ENCODE peak calls at places on chromosomes 16 and 17, in eight cellular contexts. One of them, this sample, is unnamed.

GRCh38 chr17:1256699-1257098 is 13.5 kb upstream of the BHLHA9 start:
- DNase-seq in stomach: no peak
- DNase-seq in testis: no peak
- DNase-seq in cardiac muscle cell: no peak
- DNase-seq in K562: no peak
- DNase-seq in fibroblast of lung: no peak
- DNase-seq in fibroblast of villous mesenchyme: no peak
- DNase-seq in ovary: no peak
- DNase-seq in this sample: no peak

GRCh38 chr16:86354641-86355040 is 155.7 kb upstream of the FOXF1 start:
- DNase-seq in stomach: no peak
- DNase-seq in testis: no peak
- DNase-seq in cardiac muscle cell: no peak
- DNase-seq in K562: no peak
- DNase-seq in fibroblast of lung: peak
- DNase-seq in fibroblast of villous mesenchyme: peak
- DNase-seq in ovary: no peak
- DNase-seq in this sample: peak

GRCh38 chr17:57186231-57187019 is 69.9 kb upstream of the MSI2 start:
- DNase-seq in stomach: no peak
- DNase-seq in testis: no peak
- DNase-seq in cardiac muscle cell: no peak
- DNase-seq in K562: no peak
- DNase-seq in fibroblast of lung: no peak
- DNase-seq in fibroblast of villous mesenchyme: no peak
- DNase-seq in ovary: peak
- DNase-seq in this sample: no peak

GRCh38 chr16:86387461-86388440 is 122.6 kb upstream of the FOXF1 start:
- DNase-seq in stomach: no peak
- DNase-seq in testis: no peak
- DNase-seq in cardiac muscle cell: no peak
- DNase-seq in K562: peak
- DNase-seq in fibroblast of lung: peak
- DNase-seq in fibroblast of villous mesenchyme: peak
- DNase-seq in ovary: no peak
- DNase-seq in this sample: peak

GRCh38 chr17:17377071-17377487 is 73.9 kb downstream of the NT5M start:
- DNase-seq in stomach: no peak
- DNase-seq in testis: no peak
- DNase-seq in cardiac muscle cell: no peak
- DNase-seq in K562: no peak
- DNase-seq in fibroblast of lung: no peak
- DNase-seq in fibroblast of villous mesenchyme: no peak
- DNase-seq in ovary: no peak
- DNase-seq in this sample: no peak

GRCh38 chr16:74623214-74623842 is 16.4 kb upstream of the GLG1 start:
- DNase-seq in stomach: peak
- DNase-seq in testis: no peak
- DNase-seq in cardiac muscle cell: peak
- DNase-seq in K562: peak
- DNase-seq in fibroblast of lung: peak
- DNase-seq in fibroblast of villous mesenchyme: peak
- DNase-seq in ovary: no peak
- DNase-seq in this sample: peak

GRCh38 chr16:48381201-48381600 is 4.0 kb downstream of the SIAH1 start:
- DNase-seq in stomach: no peak
- DNase-seq in testis: no peak
- DNase-seq in cardiac muscle cell: no peak
- DNase-seq in K562: no peak
- DNase-seq in fibroblast of lung: peak
- DNase-seq in fibroblast of villous mesenchyme: peak
- DNase-seq in ovary: no peak
- DNase-seq in this sample: peak

GRCh38 chr16:56907401-56907800 is 24.5 kb upstream of the HERPUD1 start:
- DNase-seq in stomach: no peak
- DNase-seq in testis: no peak
- DNase-seq in cardiac muscle cell: no peak
- DNase-seq in K562: no peak
- DNase-seq in fibroblast of lung: no peak
- DNase-seq in fibroblast of villous mesenchyme: no peak
- DNase-seq in ovary: no peak
- DNase-seq in this sample: no peak

GRCh38 chr16:68707341-68708152 is 29.5 kb upstream of the CDH1 start:
- DNase-seq in stomach: peak
- DNase-seq in testis: peak
- DNase-seq in cardiac muscle cell: peak
- DNase-seq in K562: peak
- DNase-seq in fibroblast of lung: peak
- DNase-seq in fibroblast of villous mesenchyme: peak
- DNase-seq in ovary: no peak
- DNase-seq in this sample: peak

GRCh38 chr17:68462381-68463210 is 5.3 kb upstream of the WIPI1 start:
- DNase-seq in stomach: peak
- DNase-seq in testis: peak
- DNase-seq in cardiac muscle cell: peak
- DNase-seq in K562: peak
- DNase-seq in fibroblast of lung: peak
- DNase-seq in fibroblast of villous mesenchyme: peak
- DNase-seq in ovary: peak
- DNase-seq in this sample: peak
- TF ChIP-seq CTCF in stomach: no peak
- TF ChIP-seq CTCF in testis: peak
- TF ChIP-seq CTCF in cardiac muscle cell: peak
- TF ChIP-seq CTCF in K562: peak
- TF ChIP-seq CTCF in fibroblast of lung: peak
- TF ChIP-seq CTCF in fibroblast of villous mesenchyme: peak
- TF ChIP-seq CTCF in ovary: peak
- TF ChIP-seq CTCF in this sample: peak

GRCh38 chr17:7380321-7380720 is 568 bp upstream of the TNK1 start:
- DNase-seq in stomach: peak
- DNase-seq in testis: peak
- DNase-seq in cardiac muscle cell: no peak
- DNase-seq in K562: no peak
- DNase-seq in fibroblast of lung: peak
- DNase-seq in fibroblast of villous mesenchyme: peak
- DNase-seq in ovary: peak
- DNase-seq in this sample: peak
- H3K4me3 ChIP-seq in stomach: peak
- H3K4me3 ChIP-seq in testis: peak
- H3K4me3 ChIP-seq in cardiac muscle cell: no peak
- H3K4me3 ChIP-seq in K562: peak
- H3K4me3 ChIP-seq in fibroblast of lung: no peak
- H3K4me3 ChIP-seq in fibroblast of villous mesenchyme: no peak
- H3K4me3 ChIP-seq in ovary: peak
- H3K4me3 ChIP-seq in this sample: peak

GRCh38 chr16:71461686-71462648 is at the start of gene ZNF23:
- DNase-seq in stomach: peak
- DNase-seq in testis: peak
- DNase-seq in cardiac muscle cell: peak
- DNase-seq in K562: peak
- DNase-seq in fibroblast of lung: peak
- DNase-seq in fibroblast of villous mesenchyme: peak
- DNase-seq in ovary: peak
- DNase-seq in this sample: peak
- TF ChIP-seq CTCF in stomach: no peak
- TF ChIP-seq CTCF in testis: no peak
- TF ChIP-seq CTCF in cardiac muscle cell: no peak
- TF ChIP-seq CTCF in K562: no peak
- TF ChIP-seq CTCF in fibroblast of lung: no peak
- TF ChIP-seq CTCF in fibroblast of villous mesenchyme: peak
- TF ChIP-seq CTCF in ovary: no peak
- TF ChIP-seq CTCF in this sample: no peak

DNA sequence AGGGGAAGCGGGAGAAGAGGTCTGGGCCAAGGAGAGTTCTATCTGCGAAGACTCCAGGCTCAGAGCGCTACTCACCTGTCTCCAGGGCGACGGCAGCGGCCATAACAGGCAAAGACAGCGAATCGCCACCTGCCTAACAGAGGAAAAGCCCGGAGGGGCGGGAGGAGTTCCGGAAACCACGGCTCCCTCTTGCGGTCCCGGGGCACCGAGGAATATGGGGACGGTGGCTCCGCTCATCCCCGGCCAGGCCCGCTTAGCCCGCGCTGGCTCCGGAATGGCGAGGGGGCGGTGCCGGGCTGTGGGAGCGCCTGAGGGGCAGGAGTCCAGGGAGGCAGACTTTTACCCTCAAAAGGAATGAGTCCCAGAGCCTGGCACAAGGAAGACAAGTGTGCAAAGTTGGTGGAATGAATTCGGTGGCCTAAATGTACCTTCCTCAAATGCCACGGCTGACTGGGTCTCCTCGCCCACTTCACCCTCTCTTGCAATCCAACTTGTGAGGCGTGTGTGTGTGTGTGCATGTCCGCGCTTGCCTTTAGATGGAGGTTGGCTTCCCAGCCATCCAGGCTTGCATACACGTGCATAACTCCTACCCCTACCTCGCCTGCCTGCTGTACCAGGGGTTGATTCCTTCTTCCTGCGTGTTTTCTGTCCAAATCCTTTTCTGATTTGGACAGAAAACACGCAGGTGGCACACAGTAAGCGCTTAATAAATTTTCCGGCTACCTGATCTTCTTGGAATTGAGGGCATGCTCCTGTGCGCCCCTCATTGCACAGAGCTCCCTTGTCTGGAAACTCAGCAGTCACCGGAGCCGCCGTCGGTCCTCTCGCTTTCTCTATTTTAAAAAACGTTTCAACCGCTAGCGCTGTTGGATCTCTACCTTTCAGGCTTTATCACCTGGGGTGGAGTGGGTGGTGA is 3.5 kb downstream of the C17orf100 start:
- DNase-seq in stomach: peak
- DNase-seq in testis: no peak
- DNase-seq in cardiac muscle cell: peak
- DNase-seq in K562: no peak
- DNase-seq in fibroblast of lung: no peak
- DNase-seq in fibroblast of villous mesenchyme: no peak
- DNase-seq in ovary: no peak
- DNase-seq in this sample: peak
- H3K4me3 ChIP-seq in stomach: peak
- H3K4me3 ChIP-seq in testis: no peak
- H3K4me3 ChIP-seq in cardiac muscle cell: peak
- H3K4me3 ChIP-seq in K562: no peak
- H3K4me3 ChIP-seq in fibroblast of lung: no peak
- H3K4me3 ChIP-seq in fibroblast of villous mesenchyme: peak
- H3K4me3 ChIP-seq in ovary: no peak
- H3K4me3 ChIP-seq in this sample: no peak

GRCh38 chr17:50290074-50290702 is 15.9 kb downstream of the TMEM92 start:
- DNase-seq in stomach: peak
- DNase-seq in testis: peak
- DNase-seq in cardiac muscle cell: no peak
- DNase-seq in K562: no peak
- DNase-seq in fibroblast of lung: peak
- DNase-seq in fibroblast of villous mesenchyme: peak
- DNase-seq in ovary: peak
- DNase-seq in this sample: peak
- TF ChIP-seq CTCF in stomach: no peak
- TF ChIP-seq CTCF in testis: no peak
- TF ChIP-seq CTCF in cardiac muscle cell: no peak
- TF ChIP-seq CTCF in K562: no peak
- TF ChIP-seq CTCF in fibroblast of lung: no peak
- TF ChIP-seq CTCF in fibroblast of villous mesenchyme: no peak
- TF ChIP-seq CTCF in ovary: no peak
- TF ChIP-seq CTCF in this sample: no peak

DNA sequence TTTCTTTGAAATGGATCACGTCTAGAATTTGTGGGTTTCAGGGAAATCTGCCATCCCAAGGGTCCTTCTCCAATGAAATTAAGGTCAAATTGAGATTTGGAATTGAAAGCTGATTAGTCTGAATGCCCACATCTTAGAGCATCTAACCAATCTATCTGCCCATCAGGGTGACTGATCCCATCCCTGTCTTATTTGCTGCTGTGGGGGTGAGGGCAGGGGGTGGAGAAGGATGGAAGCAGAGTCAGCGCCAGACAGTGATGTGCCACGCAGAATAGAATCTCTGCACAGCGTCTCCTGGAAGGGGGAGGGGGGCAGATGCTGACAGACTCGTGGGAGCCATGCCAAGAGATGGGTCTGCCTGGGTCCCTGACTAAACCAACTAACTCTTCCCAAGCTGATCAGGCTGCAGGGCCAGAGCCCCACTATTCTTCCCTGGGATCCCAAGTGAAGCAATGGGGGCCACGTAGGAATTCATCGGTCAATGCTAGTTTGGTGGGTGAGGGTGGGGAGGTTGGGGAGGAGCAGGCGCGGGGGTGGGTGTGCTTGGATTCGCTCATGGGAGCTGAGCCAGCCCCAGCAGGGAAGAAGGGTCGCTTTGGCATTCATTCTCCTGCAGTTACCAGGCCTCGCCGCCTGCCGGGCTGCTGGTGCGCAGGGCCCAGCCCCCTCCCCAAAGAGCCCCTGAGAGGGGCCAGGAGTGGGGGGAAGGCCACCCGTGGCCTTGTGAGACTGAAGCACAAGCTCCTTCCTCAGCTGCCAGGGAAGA is 32.2 kb downstream of the CDK5RAP3 start:
- DNase-seq in stomach: no peak
- DNase-seq in testis: no peak
- DNase-seq in cardiac muscle cell: no peak
- DNase-seq in K562: no peak
- DNase-seq in fibroblast of lung: no peak
- DNase-seq in fibroblast of villous mesenchyme: no peak
- DNase-seq in ovary: no peak
- DNase-seq in this sample: no peak
- H3K4me3 ChIP-seq in stomach: no peak
- H3K4me3 ChIP-seq in testis: no peak
- H3K4me3 ChIP-seq in cardiac muscle cell: no peak
- H3K4me3 ChIP-seq in K562: no peak
- H3K4me3 ChIP-seq in fibroblast of lung: no peak
- H3K4me3 ChIP-seq in fibroblast of villous mesenchyme: no peak
- H3K4me3 ChIP-seq in ovary: no peak
- H3K4me3 ChIP-seq in this sample: no peak

GRCh38 chr17:30928584-30928983 is 6.8 kb downstream of the ADAP2 start:
- DNase-seq in stomach: no peak
- DNase-seq in testis: no peak
- DNase-seq in cardiac muscle cell: no peak
- DNase-seq in K562: no peak
- DNase-seq in fibroblast of lung: no peak
- DNase-seq in fibroblast of villous mesenchyme: no peak
- DNase-seq in ovary: no peak
- DNase-seq in this sample: no peak

GRCh38 chr17:30933966-30934365 is 12.2 kb downstream of the ADAP2 start:
- DNase-seq in stomach: no peak
- DNase-seq in testis: no peak
- DNase-seq in cardiac muscle cell: no peak
- DNase-seq in K562: no peak
- DNase-seq in fibroblast of lung: no peak
- DNase-seq in fibroblast of villous mesenchyme: no peak
- DNase-seq in ovary: no peak
- DNase-seq in this sample: no peak

GRCh38 chr17:30926516-30926915 is 4.8 kb downstream of the ADAP2 start:
- DNase-seq in stomach: no peak
- DNase-seq in testis: no peak
- DNase-seq in cardiac muscle cell: no peak
- DNase-seq in K562: no peak
- DNase-seq in fibroblast of lung: no peak
- DNase-seq in fibroblast of villous mesenchyme: no peak
- DNase-seq in ovary: no peak
- DNase-seq in this sample: no peak

GRCh38 chr17:30930495-30930894 is 8.8 kb downstream of the ADAP2 start:
- DNase-seq in stomach: peak
- DNase-seq in testis: no peak
- DNase-seq in cardiac muscle cell: no peak
- DNase-seq in K562: no peak
- DNase-seq in fibroblast of lung: no peak
- DNase-seq in fibroblast of villous mesenchyme: no peak
- DNase-seq in ovary: no peak
- DNase-seq in this sample: no peak

GRCh38 chr17:30929081-30929633 is 7.4 kb downstream of the ADAP2 start:
- DNase-seq in stomach: no peak
- DNase-seq in testis: no peak
- DNase-seq in cardiac muscle cell: no peak
- DNase-seq in K562: no peak
- DNase-seq in fibroblast of lung: no peak
- DNase-seq in fibroblast of villous mesenchyme: no peak
- DNase-seq in ovary: no peak
- DNase-seq in this sample: no peak
- TF ChIP-seq CTCF in stomach: no peak
- TF ChIP-seq CTCF in testis: no peak
- TF ChIP-seq CTCF in cardiac muscle cell: no peak
- TF ChIP-seq CTCF in K562: no peak
- TF ChIP-seq CTCF in fibroblast of lung: no peak
- TF ChIP-seq CTCF in fibroblast of villous mesenchyme: no peak
- TF ChIP-seq CTCF in ovary: no peak
- TF ChIP-seq CTCF in this sample: no peak